ENCODE peak calls at places on chromosome 1, in ten cellular contexts. O, N, V, L, E, K, U, S, T and B are unnamed samples. For H3K9me3, the result is how much of the 10 kb centered on the place peaks cover.

GRCh38 chr1:193417945-193418744 is 231.7 kb upstream of the B3GALT2 start:
- DNase-seq in S (no peak), O (no peak), V (no peak), K (no peak), T (peak), E (no peak), U (no peak), N (no peak), L (no peak), B (no peak)

GRCh38 chr1:5751833-5752714 is 240.2 kb downstream of the NPHP4 start:
- DNase-seq in E (no peak), V (peak), L (peak), U (peak), N (no peak), K (no peak), O (no peak), S (no peak), T (no peak), B (no peak)

GRCh38 chr1:15180189-15180588 is 26.6 kb downstream of the TMEM51 start:
- DNase-seq in N (no peak), S (peak), U (no peak), L (no peak), K (no peak), O (no peak), E (no peak), T (no peak), V (no peak), B (no peak)

GRCh38 chr1:22915816-22916468 is 56.7 kb downstream of the LACTBL1 start:
- DNase-seq in E (no peak), S (no peak), V (no peak), K (no peak), O (no peak), N (no peak), L (no peak), T (no peak), U (no peak), B (no peak)

GRCh38 chr1:210800756-210801155 is 333.2 kb downstream of the KCNH1 start:
- DNase-seq in O (no peak), S (no peak), V (no peak), L (no peak), T (no peak), K (no peak), N (no peak), U (no peak), E (no peak), B (no peak)

GRCh38 chr1:2980849-2981248 is 40.4 kb upstream of the ACTRT2 start:
- DNase-seq in T (no peak), E (no peak), L (no peak), S (no peak), V (no peak), K (no peak), U (no peak), N (no peak), O (peak), B (peak)

GRCh38 chr1:94797286-94797685 is 22.9 kb upstream of the SLC44A3 start:
- DNase-seq in O (no peak), N (no peak), K (no peak), T (no peak), E (no peak), S (no peak), U (no peak), L (no peak), V (no peak), B (no peak)

GRCh38 chr1:184409011-184409410 is 22.2 kb downstream of the C1orf21 start:
- DNase-seq in V (no peak), E (no peak), U (no peak), L (no peak), T (no peak), S (no peak), K (no peak), O (no peak), N (no peak), B (no peak)

GRCh38 chr1:207890136-207890738 is 20.7 kb downstream of the CD34 start:
- DNase-seq in L (no peak), U (peak), K (peak), O (peak), E (no peak), V (peak), N (no peak), S (peak), T (peak), B (peak)

GRCh38 chr1:196723325-196724185 is 51.1 kb upstream of the CFHR3 start:
- DNase-seq in T (no peak), K (no peak), S (peak), L (no peak), U (peak), O (peak), V (no peak), N (peak), E (peak), B (no peak)

GRCh38 chr1:181630398-181630797 is 147.1 kb downstream of the CACNA1E start:
- DNase-seq in T (no peak), O (no peak), K (no peak), U (no peak), N (no peak), L (no peak), V (no peak), E (no peak), S (no peak), B (no peak)

GRCh38 chr1:150192012-150192411 is 42.3 kb downstream of the PLEKHO1 start:
- DNase-seq in S (no peak), E (no peak), K (no peak), N (no peak), L (no peak), T (no peak), U (no peak), O (no peak), V (no peak), B (no peak)

GRCh38 chr1:112879834-112880233 is 76.2 kb downstream of the SLC16A1 start:
- DNase-seq in K (no peak), E (no peak), U (no peak), O (no peak), N (no peak), S (no peak), T (no peak), V (no peak), L (no peak), B (no peak)

GRCh38 chr1:9239622-9240401 is 5.2 kb downstream of the H6PD start:
- DNase-seq in T (peak), L (no peak), N (no peak), E (no peak), U (peak), K (peak), O (peak), S (peak), V (peak), B (peak)

GRCh38 chr1:25117233-25117823 is 115.0 kb downstream of the SYF2 start:
- DNase-seq in K (no peak), V (no peak), U (no peak), E (no peak), O (no peak), L (no peak), N (peak), T (no peak), S (no peak), B (no peak)

GRCh38 chr1:156644146-156644545 is 2.2 kb downstream of the BCAN start:
- DNase-seq in L (no peak), N (no peak), U (no peak), V (no peak), S (no peak), E (no peak), O (no peak), K (no peak), T (no peak), B (no peak)

GRCh38 chr1:84691139-84691783 is 1.0 kb upstream of the SSX2IP start:
- DNase-seq in L (no peak), K (no peak), V (no peak), O (no peak), E (no peak), U (no peak), S (no peak), T (peak), N (no peak), B (no peak)

GRCh38 chr1:111471538-111471937 is 2.2 kb upstream of the C1orf162 start:
- DNase-seq in S (no peak), O (no peak), E (no peak), L (no peak), N (no peak), K (no peak), T (no peak), V (no peak), U (no peak), B (no peak)

GRCh38 chr1:226662704-226663326 is 76.3 kb downstream of the ITPKB start:
- DNase-seq in N (peak), T (peak), O (peak), S (peak), U (no peak), E (peak), L (no peak), V (peak), K (peak), B (peak)

GRCh38 chr1:238135708-238136107 is 245.0 kb upstream of the ZP4 start:
- DNase-seq in U (no peak), S (no peak), K (no peak), O (no peak), T (no peak), N (no peak), E (no peak), V (no peak), L (no peak), B (no peak)

GRCh38 chr1:51912881-51913280 is 34.4 kb upstream of the NRDC start:
- DNase-seq in V (no peak), E (no peak), U (no peak), L (no peak), N (no peak), S (no peak), K (no peak), O (no peak), T (no peak), B (no peak)

GRCh38 chr1:167764458-167765330 is 42.9 kb downstream of the MPZL1 start:
- DNase-seq in O (no peak), N (no peak), T (no peak), S (no peak), V (no peak), E (no peak), U (no peak), K (no peak), L (no peak), B (no peak)

GRCh38 chr1:192521734-192522133 is 53.8 kb upstream of the RGS1 start:
- DNase-seq in E (no peak), S (peak), N (no peak), T (peak), K (no peak), L (no peak), U (no peak), O (no peak), V (no peak), B (no peak)

GRCh38 chr1:27671964-27672749 is at the start of gene IFI6:
- DNase-seq in L (peak), S (peak), T (peak), N (peak), V (peak), K (no peak), E (peak), O (peak), U (peak), B (peak)

GRCh38 chr1:84370831-84371394 is 27.4 kb upstream of the DNASE2B start:
- DNase-seq in L (no peak), U (no peak), K (no peak), S (no peak), N (no peak), E (no peak), O (no peak), V (no peak), T (no peak), B (no peak)

GRCh38 chr1:35043498-35043897 is 11.8 kb upstream of the ZMYM6 start:
- DNase-seq in S (no peak), V (no peak), T (no peak), O (no peak), U (no peak), K (no peak), L (no peak), E (no peak), N (no peak), B (no peak)

GRCh38 chr1:233879841-233880240 is 24.6 kb upstream of the SLC35F3 start:
- DNase-seq in O (no peak), S (no peak), K (no peak), U (no peak), E (no peak), V (no peak), N (no peak), T (no peak), L (no peak), B (no peak)

GRCh38 chr1:118217073-118217620 is 32.1 kb upstream of the SPAG17 start:
- DNase-seq in S (no peak), E (no peak), L (no peak), N (no peak), V (no peak), O (no peak), U (no peak), T (no peak), K (no peak), B (no peak)

GRCh38 chr1:78095618-78096416 is 50.1 kb downstream of the GIPC2 start:
- DNase-seq in L (no peak), E (no peak), O (no peak), T (peak), S (no peak), K (no peak), U (no peak), N (no peak), V (no peak), B (no peak)

GRCh38 chr1:29635501-29636263 is 399.4 kb downstream of the PTPRU start:
- DNase-seq in V (no peak), N (no peak), T (no peak), O (no peak), S (no peak), U (no peak), E (no peak), K (no peak), L (peak), B (no peak)

GRCh38 chr1:95207223-95207935 is 26.6 kb upstream of the RWDD3 start:
- DNase-seq in U (no peak), N (no peak), S (no peak), L (no peak), E (no peak), T (no peak), O (no peak), V (peak), K (no peak), B (no peak)

GRCh38 chr1:952603-953002 is 6.5 kb downstream of the NOC2L start:
- DNase-seq in K (no peak), S (no peak), T (no peak), U (no peak), E (no peak), O (no peak), N (no peak), V (no peak), L (no peak), B (no peak)

GRCh38 chr1:237913345-237913744 is 22.6 kb upstream of the ZP4 start:
- DNase-seq in V (no peak), L (no peak), T (no peak), K (no peak), U (no peak), O (no peak), E (no peak), S (no peak), N (no peak), B (no peak)

GRCh38 chr1:173297798-173298391 is 90.8 kb upstream of the TNFSF4 start:
- DNase-seq in T (peak), V (no peak), L (no peak), U (no peak), S (no peak), K (no peak), E (no peak), N (no peak), O (no peak), B (no peak)

GRCh38 chr1:168772428-168772827 is 43.4 kb upstream of the DPT start:
- DNase-seq in U (peak), V (no peak), T (no peak), S (no peak), L (no peak), K (no peak), N (no peak), E (no peak), O (no peak), B (no peak)

DNA sequence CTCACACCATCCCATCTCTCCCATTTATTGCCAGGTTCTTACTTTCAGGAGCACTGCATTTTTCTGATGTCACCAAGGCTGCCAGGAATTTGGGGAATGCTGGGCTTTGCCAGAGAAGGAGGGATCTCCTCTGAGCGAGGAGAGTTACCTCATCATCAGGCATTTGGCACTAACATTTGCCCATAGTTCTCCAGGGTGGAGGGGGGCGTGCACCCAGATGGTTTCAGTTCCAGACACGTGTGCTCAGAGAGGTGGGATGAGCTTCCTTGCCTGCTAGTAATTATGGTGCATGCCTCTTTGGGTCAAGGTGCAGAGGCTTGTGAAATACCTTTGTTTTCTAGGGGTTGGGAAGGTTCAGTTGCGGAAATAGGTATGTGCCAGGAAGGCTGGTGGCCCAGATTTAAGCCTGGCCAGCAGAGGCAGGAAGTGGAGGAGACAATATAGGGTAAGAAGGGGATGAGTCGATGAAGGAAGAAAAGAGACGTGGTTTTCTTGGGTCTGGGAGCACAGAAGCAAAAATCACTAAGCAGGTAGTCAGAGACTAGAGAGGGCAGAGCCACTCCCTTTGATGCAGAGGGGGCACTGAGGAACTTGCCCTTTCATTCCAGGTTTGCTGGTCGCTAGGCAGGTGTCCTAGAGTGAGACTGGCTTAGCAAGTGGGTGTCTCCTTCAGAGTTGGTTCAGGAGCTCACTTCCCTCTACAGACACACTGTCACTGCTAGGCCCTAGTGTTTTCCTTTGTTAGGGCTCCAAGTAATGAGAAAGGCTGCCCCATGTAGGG is 7.2 kb downstream of the TUFT1 start:
- DNase-seq in K (no peak), O (peak), S (peak), V (peak), T (peak), U (peak), N (peak), L (peak), E (peak), B (peak)
- TF ChIP-seq POLR2A in K (no peak), O (no peak), S (no peak), V (no peak), T (no peak), U (no peak), N (no peak), L (no peak), E (no peak), B (no peak)

GRCh38 chr1:177219458-177220390 is 49.0 kb downstream of the BRINP2 start:
- DNase-seq in O (no peak), T (no peak), U (peak), L (no peak), V (no peak), N (no peak), E (no peak), K (no peak), S (no peak), B (no peak)
- H3K9me3 ChIP-seq in O (under half), T (under half), U (under half), L (under half), V (under half), N (under half), E (under half), K (under half), S (under half), B (under half)

DNA sequence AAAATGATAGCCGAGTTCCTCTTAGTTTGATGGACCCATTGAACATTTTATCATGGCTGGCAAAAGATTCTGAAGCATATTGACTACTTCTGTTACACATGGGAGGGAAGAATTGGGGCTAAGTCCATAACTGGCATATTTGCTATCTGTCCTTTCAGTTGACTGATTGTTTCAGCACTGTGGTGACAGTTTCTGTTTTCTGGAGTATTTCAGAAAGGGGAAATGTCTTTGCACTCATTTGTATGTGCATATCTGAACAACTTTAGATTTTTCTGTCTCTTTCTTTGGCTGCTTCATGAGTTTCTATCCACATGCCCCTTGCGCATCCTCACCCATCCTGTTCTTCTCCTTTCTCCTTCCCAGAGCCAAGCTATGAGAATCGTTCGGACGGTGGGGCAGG is 33.2 kb downstream of the SPATA46 start:
- DNase-seq in N (no peak), U (no peak), V (no peak), O (no peak), T (no peak), L (no peak), S (no peak), E (no peak), K (no peak), B (no peak)
- H3K4me3 ChIP-seq in N (no peak), U (no peak), V (no peak), O (no peak), T (no peak), L (no peak), S (no peak), E (no peak), K (no peak), B (no peak)

GRCh38 chr1:204516180-204516879 is at the start of gene MDM4:
- DNase-seq in V (peak), K (peak), U (peak), O (peak), E (peak), S (peak), N (peak), L (peak), T (peak), B (peak)
- TF ChIP-seq POLR2A in V (peak), K (peak), U (peak), O (no peak), E (peak), S (peak), N (peak), L (peak), T (peak), B (peak)

DNA sequence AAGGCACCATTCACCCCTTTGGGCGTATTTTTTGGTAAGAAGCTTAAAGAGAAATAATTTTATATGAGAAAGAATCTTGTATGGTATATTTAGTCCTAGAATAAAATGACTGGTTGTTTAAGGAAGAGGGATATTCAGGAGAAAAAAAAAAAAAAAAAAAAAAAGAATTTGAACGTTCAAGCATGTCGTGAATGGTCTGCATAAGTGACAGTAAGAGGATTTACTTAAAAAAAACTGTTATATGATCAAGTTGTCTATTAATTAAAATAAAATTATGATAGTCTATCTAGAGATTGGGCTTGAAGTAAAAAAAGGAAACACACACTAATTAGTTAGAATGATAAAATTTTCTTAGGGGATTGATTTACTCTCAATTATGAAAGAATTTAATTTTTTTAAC is 11.7 kb upstream of the OR14I1 start:
- DNase-seq in T (no peak), V (no peak), L (no peak), O (no peak), U (no peak), E (no peak), S (no peak), N (no peak), K (no peak), B (no peak)
- H3K9me3 ChIP-seq in T (under half), V (under half), L (under half), O (under half), U (under half), E (under half), S (under half), N (under half), K (under half), B (under half)